ENCODE peak calls at places on chromosomes 5 and 9, in seven cellular contexts. S, K, N, W, J, O and Q are unnamed samples.

GRCh38 chr9:36136894-36137391 is 410 bp downstream of the GLIPR2 start:
- DNase-seq in S (peak), K (no peak), N (no peak), W (no peak), J (no peak), O (no peak), Q (no peak)

GRCh38 chr5:142320851-142321560 is 3.8 kb downstream of the SPRY4 start:
- DNase-seq in S (no peak), K (no peak), N (no peak), W (no peak), J (no peak), O (no peak), Q (no peak)

GRCh38 chr5:176776916-176777315 is 33.4 kb upstream of the UNC5A start:
- DNase-seq in S (no peak), K (no peak), N (no peak), W (no peak), J (no peak), O (no peak), Q (no peak)

GRCh38 chr5:81495286-81495685 is 101.4 kb upstream of the ACOT12 start:
- DNase-seq in S (no peak), K (no peak), N (no peak), W (no peak), J (peak), O (no peak), Q (no peak)

GRCh38 chr9:108168451-108168850 is 678.9 kb upstream of the KLF4 start:
- DNase-seq in S (no peak), K (peak), N (peak), W (peak), J (no peak), O (no peak), Q (no peak)

GRCh38 chr5:96930058-96930457 is 5.8 kb upstream of the LNPEP start:
- DNase-seq in S (no peak), K (no peak), N (no peak), W (no peak), J (no peak), O (no peak), Q (no peak)

GRCh38 chr5:139391570-139392323 is 2.0 kb upstream of the MZB1 start:
- DNase-seq in S (no peak), K (no peak), N (no peak), W (no peak), J (no peak), O (peak), Q (peak)

GRCh38 chr5:17357504-17357903 is 140.1 kb downstream of the BASP1 start:
- DNase-seq in S (no peak), K (no peak), N (no peak), W (no peak), J (no peak), O (no peak), Q (no peak)

GRCh38 chr9:89466451-89467277 is 31.2 kb downstream of the SEMA4D start:
- DNase-seq in S (no peak), K (no peak), N (no peak), W (no peak), J (no peak), O (no peak), Q (no peak)

GRCh38 chr5:72252574-72253155 is 67.4 kb downstream of the MRPS27 start:
- DNase-seq in S (no peak), K (no peak), N (no peak), W (no peak), J (peak), O (no peak), Q (no peak)

GRCh38 chr9:129939426-129939825 is 103.6 kb downstream of the FNBP1 start:
- DNase-seq in S (no peak), K (no peak), N (no peak), W (no peak), J (peak), O (no peak), Q (no peak)

GRCh38 chr9:127173063-127173462 is 50.6 kb upstream of the ANGPTL2 start:
- DNase-seq in S (no peak), K (no peak), N (no peak), W (no peak), J (no peak), O (no peak), Q (no peak)

GRCh38 chr5:61827445-61827975 is 478.5 kb upstream of the KIF2A start:
- DNase-seq in S (no peak), K (no peak), N (no peak), W (no peak), J (no peak), O (no peak), Q (no peak)

GRCh38 chr9:121636411-121636865 is 15.0 kb upstream of the DAB2IP start:
- DNase-seq in S (peak), K (peak), N (peak), W (no peak), J (no peak), O (peak), Q (no peak)

GRCh38 chr9:76793784-76794431 is 29.7 kb downstream of the PCA3 start:
- DNase-seq in S (no peak), K (no peak), N (no peak), W (no peak), J (no peak), O (no peak), Q (no peak)

GRCh38 chr5:9572246-9572645 is 26.4 kb upstream of the SEMA5A start:
- DNase-seq in S (no peak), K (no peak), N (no peak), W (no peak), J (no peak), O (no peak), Q (no peak)

GRCh38 chr5:150222906-150223305 is 33.0 kb downstream of the SLC6A7 start:
- DNase-seq in S (no peak), K (no peak), N (no peak), W (no peak), J (no peak), O (no peak), Q (no peak)

GRCh38 chr9:2758162-2758950 is 41.0 kb downstream of the KCNV2 start:
- DNase-seq in S (no peak), K (no peak), N (no peak), W (no peak), J (no peak), O (no peak), Q (no peak)

GRCh38 chr5:115262066-115262404 is 642 bp downstream of the PGGT1B start:
- DNase-seq in S (peak), K (no peak), N (no peak), W (no peak), J (no peak), O (no peak), Q (no peak)

GRCh38 chr9:95182854-95183563 is 134.5 kb downstream of the FANCC start:
- DNase-seq in S (peak), K (no peak), N (no peak), W (no peak), J (peak), O (peak), Q (no peak)

GRCh38 chr5:172414618-172415599 is 39.4 kb downstream of the SH3PXD2B start:
- DNase-seq in S (peak), K (peak), N (no peak), W (no peak), J (peak), O (no peak), Q (no peak)

GRCh38 chr9:30075451-30076199 is 2308.8 kb upstream of the ACO1 start:
- DNase-seq in S (peak), K (no peak), N (no peak), W (no peak), J (peak), O (no peak), Q (peak)

GRCh38 chr9:89482056-89482784 is 15.7 kb downstream of the SEMA4D start:
- DNase-seq in S (no peak), K (no peak), N (no peak), W (no peak), J (no peak), O (no peak), Q (no peak)

GRCh38 chr5:59069438-59070079 is 486.7 kb downstream of the RAB3C start:
- DNase-seq in S (peak), K (peak), N (peak), W (peak), J (peak), O (no peak), Q (peak)

GRCh38 chr5:53373420-53374188 is 106.8 kb upstream of the FST start:
- DNase-seq in S (no peak), K (no peak), N (no peak), W (no peak), J (no peak), O (no peak), Q (no peak)

GRCh38 chr5:2270467-2270866 is 387.7 kb upstream of the IRX4 start:
- DNase-seq in S (no peak), K (no peak), N (no peak), W (no peak), J (no peak), O (no peak), Q (no peak)

GRCh38 chr9:89497181-89497963 is 541 bp downstream of the SEMA4D start:
- DNase-seq in S (peak), K (no peak), N (no peak), W (no peak), J (no peak), O (no peak), Q (peak)

GRCh38 chr5:154945695-154946301 is 4.9 kb downstream of the MRPL22 start:
- DNase-seq in S (no peak), K (no peak), N (no peak), W (no peak), J (no peak), O (no peak), Q (no peak)

GRCh38 chr9:93191354-93191660 is 7.4 kb downstream of the WNK2 start:
- DNase-seq in S (no peak), K (no peak), N (no peak), W (no peak), J (no peak), O (no peak), Q (no peak)

GRCh38 chr9:122333169-122333808 is 37.5 kb upstream of the PTGS1 start:
- DNase-seq in S (no peak), K (no peak), N (no peak), W (no peak), J (no peak), O (no peak), Q (no peak)

GRCh38 chr5:177983763-177984564 is 12.1 kb downstream of the PROP1 start:
- DNase-seq in S (no peak), K (no peak), N (no peak), W (no peak), J (no peak), O (no peak), Q (no peak)

GRCh38 chr5:169911448-169912212 is 68.7 kb downstream of the INSYN2B start:
- DNase-seq in S (no peak), K (no peak), N (no peak), W (no peak), J (peak), O (no peak), Q (no peak)

GRCh38 chr9:93452710-93453046 is 703 bp downstream of the FAM120AOS start:
- DNase-seq in S (peak), K (no peak), N (no peak), W (no peak), J (peak), O (no peak), Q (no peak)

GRCh38 chr5:181188700-181189362 is 16.2 kb downstream of the TRIM7 start:
- DNase-seq in S (peak), K (peak), N (no peak), W (no peak), J (peak), O (peak), Q (peak)
- TF ChIP-seq CTCF in S (no peak), K (no peak), N (no peak), W (no peak), J (peak), O (no peak), Q (no peak)

GRCh38 chr9:116141864-116142561 is 11.6 kb upstream of the PAPPA start:
- DNase-seq in S (no peak), K (no peak), N (no peak), W (no peak), J (peak), O (no peak), Q (no peak)

GRCh38 chr9:116142706-116143492 is 10.7 kb upstream of the PAPPA start:
- DNase-seq in S (no peak), K (no peak), N (no peak), W (no peak), J (no peak), O (no peak), Q (no peak)

GRCh38 chr9:116145036-116145435 is 8.6 kb upstream of the PAPPA start:
- DNase-seq in S (no peak), K (no peak), N (no peak), W (no peak), J (peak), O (no peak), Q (no peak)

GRCh38 chr9:116144038-116144437 is 9.6 kb upstream of the PAPPA start:
- DNase-seq in S (no peak), K (no peak), N (no peak), W (no peak), J (no peak), O (no peak), Q (no peak)

GRCh38 chr9:116144555-116144954 is 9.0 kb upstream of the PAPPA start:
- DNase-seq in S (no peak), K (no peak), N (no peak), W (no peak), J (peak), O (no peak), Q (no peak)
- TF ChIP-seq CTCF in S (no peak), K (no peak), N (no peak), W (no peak), J (no peak), O (no peak), Q (no peak)

GRCh38 chr9:10479172-10479571 is 133.6 kb downstream of the PTPRD start:
- DNase-seq in S (peak), K (no peak), N (no peak), W (no peak), J (peak), O (no peak), Q (no peak)
- TF ChIP-seq CTCF in S (peak), K (no peak), N (no peak), W (no peak), J (peak), O (peak), Q (no peak)

GRCh38 chr5:1132570-1132969 is 20.7 kb upstream of the SLC12A7 start:
- DNase-seq in S (no peak), K (no peak), N (no peak), W (no peak), J (no peak), O (no peak), Q (no peak)

GRCh38 chr5:1135696-1136525 is 24.0 kb upstream of the SLC12A7 start:
- DNase-seq in S (no peak), K (no peak), N (no peak), W (no peak), J (no peak), O (no peak), Q (no peak)

GRCh38 chr5:1133510-1134255 is 21.8 kb upstream of the SLC12A7 start:
- DNase-seq in S (no peak), K (no peak), N (no peak), W (no peak), J (peak), O (no peak), Q (no peak)

GRCh38 chr5:1133108-1133507 is 21.2 kb upstream of the SLC12A7 start:
- DNase-seq in S (no peak), K (no peak), N (no peak), W (no peak), J (no peak), O (no peak), Q (no peak)

GRCh38 chr5:1134478-1134877 is 22.6 kb upstream of the SLC12A7 start:
- DNase-seq in S (no peak), K (no peak), N (no peak), W (no peak), J (no peak), O (no peak), Q (no peak)
- TF ChIP-seq CTCF in S (peak), K (no peak), N (no peak), W (peak), J (no peak), O (no peak), Q (no peak)

GRCh38 chr5:66769839-66770617 is 173.8 kb downstream of the MAST4 start:
- DNase-seq in S (peak), K (no peak), N (no peak), W (no peak), J (peak), O (peak), Q (no peak)
- TF ChIP-seq CTCF in S (peak), K (no peak), N (no peak), W (peak), J (peak), O (no peak), Q (no peak)

GRCh38 chr9:114506082-114506390 is 763 bp upstream of the WHRN start:
- DNase-seq in S (no peak), K (no peak), N (no peak), W (no peak), J (no peak), O (no peak), Q (no peak)

GRCh38 chr9:114503009-114503408 is 2.3 kb downstream of the WHRN start:
- DNase-seq in S (no peak), K (no peak), N (no peak), W (no peak), J (peak), O (no peak), Q (no peak)

GRCh38 chr9:114505187-114506081 is at the start of gene WHRN:
- DNase-seq in S (peak), K (peak), N (no peak), W (peak), J (peak), O (peak), Q (peak)

GRCh38 chr9:114503522-114504340 is 1.5 kb downstream of the WHRN start:
- DNase-seq in S (no peak), K (no peak), N (no peak), W (no peak), J (no peak), O (no peak), Q (no peak)

GRCh38 chr9:114504341-114505186 is 709 bp downstream of the WHRN start:
- DNase-seq in S (peak), K (peak), N (no peak), W (no peak), J (peak), O (peak), Q (peak)
- TF ChIP-seq CTCF in S (peak), K (no peak), N (peak), W (peak), J (peak), O (peak), Q (no peak)

DNA sequence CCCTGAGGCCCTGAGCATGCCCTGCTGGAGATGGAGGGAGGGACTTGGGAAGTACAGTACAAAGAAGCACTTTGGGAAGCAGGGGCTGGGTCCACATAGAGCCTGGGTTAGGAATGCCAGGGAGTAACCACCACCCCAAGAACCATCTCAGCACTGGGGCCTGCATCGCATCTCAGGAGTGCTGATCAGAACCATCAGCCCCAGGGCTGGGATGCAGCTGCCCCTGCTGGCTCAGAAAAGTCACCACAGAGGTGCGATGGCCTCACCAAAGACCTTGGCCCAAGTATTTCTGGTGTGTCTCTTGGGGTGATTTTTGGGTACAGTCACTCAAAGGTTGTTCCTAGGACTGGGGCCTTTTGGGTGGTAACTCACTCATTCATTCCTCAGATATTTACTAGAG is 236.8 kb upstream of the MVB12B start:
- DNase-seq in S (no peak), K (no peak), N (no peak), W (no peak), J (no peak), O (no peak), Q (no peak)
- TF ChIP-seq CTCF in S (no peak), K (no peak), N (no peak), W (no peak), J (no peak), O (no peak), Q (no peak)